ENCODE peak calls at places on chromosome 21, in four cellular contexts. B, T, H and O are unnamed samples.

GRCh38 chr21:35511298-35512162 is 462.4 kb upstream of the RUNX1 start:
- DNase-seq in T (no peak), B (no peak), H (no peak), O (no peak)

GRCh38 chr21:42671778-42672593 is 18.6 kb downstream of the PDE9A start:
- DNase-seq in B (no peak), T (no peak), H (no peak), O (no peak)

GRCh38 chr21:37868896-37869295 is 47.4 kb downstream of the KCNJ6 start:
- DNase-seq in B (no peak), T (no peak), H (no peak), O (no peak)

GRCh38 chr21:38955495-38955894 is 149.8 kb downstream of the ETS2 start:
- DNase-seq in B (no peak), T (peak; percentile 59), H (no peak), O (no peak)

GRCh38 chr21:17613242-17613676 is 558 bp upstream of the BTG3 start:
- DNase-seq in T (peak; percentile 41), H (no peak), B (peak; percentile 22), O (no peak)

GRCh38 chr21:38352536-38353219 is 95.9 kb downstream of the KCNJ15 start:
- DNase-seq in H (peak; percentile 68), T (peak; percentile 59), B (no peak), O (peak; percentile 45)

GRCh38 chr21:37783016-37783415 is 133.2 kb downstream of the KCNJ6 start:
- DNase-seq in H (no peak), B (no peak), T (no peak), O (no peak)

GRCh38 chr21:18832081-18832670 is 428.6 kb upstream of the TMPRSS15 start:
- DNase-seq in H (no peak), B (no peak), T (no peak), O (no peak)

GRCh38 chr21:29164330-29164942 is 34.0 kb downstream of the MAP3K7CL start:
- DNase-seq in B (no peak), H (peak; percentile 44), T (no peak), O (no peak)

GRCh38 chr21:42991992-42992740 is 17.8 kb downstream of the PKNOX1 start:
- DNase-seq in H (no peak), T (peak; percentile 37), B (no peak), O (no peak)

GRCh38 chr21:34820051-34820450 is 151.3 kb downstream of the CLIC6 start:
- DNase-seq in B (no peak), T (peak; percentile 17), H (no peak), O (no peak)

GRCh38 chr21:15742694-15743093 is 12.9 kb downstream of the USP25 start:
- DNase-seq in H (no peak), T (no peak), B (no peak), O (no peak)

GRCh38 chr21:27219068-27219467 is 252.2 kb upstream of the ADAMTS5 start:
- DNase-seq in B (no peak), T (no peak), H (no peak), O (no peak)

GRCh38 chr21:39633770-39634181 is 21.0 kb downstream of the B3GALT5 start:
- DNase-seq in T (no peak), B (no peak), H (no peak), O (no peak)

GRCh38 chr21:38323721-38324591 is 67.2 kb downstream of the KCNJ15 start:
- DNase-seq in B (no peak), H (peak; percentile 6), T (no peak), O (no peak)

GRCh38 chr21:42301371-42302291 is 13.6 kb downstream of the TFF3 start:
- DNase-seq in T (no peak), B (no peak), H (no peak), O (no peak)

GRCh38 chr21:17454315-17455027 is 58.4 kb upstream of the CXADR start:
- DNase-seq in H (peak; percentile 85), B (no peak), T (peak; percentile 21), O (no peak)

GRCh38 chr21:17726047-17726446 is 93.1 kb downstream of the C21orf91 start:
- DNase-seq in B (no peak), H (peak; percentile 5), T (no peak), O (no peak)

GRCh38 chr21:28554660-28555475 is 437.8 kb downstream of the LTN1 start:
- DNase-seq in T (no peak), H (peak; percentile 3), B (no peak), O (no peak)

GRCh38 chr21:39924577-39925308 is 57.5 kb downstream of the PCP4 start:
- DNase-seq in H (no peak), B (no peak), T (no peak), O (no peak)

GRCh38 chr21:24308183-24308582 is 1299.1 kb downstream of the MRPL39 start:
- DNase-seq in T (no peak), H (no peak), B (no peak), O (no peak)

GRCh38 chr21:41321908-41322495 is 5.4 kb downstream of the FAM3B start:
- DNase-seq in H (no peak), T (no peak), B (no peak), O (no peak)

GRCh38 chr21:41659791-41660560 is 106.9 kb downstream of the RIPK4 start:
- DNase-seq in H (no peak), B (no peak), T (no peak), O (no peak)

GRCh38 chr21:41366522-41367151 is 4.8 kb downstream of the MX2 start:
- DNase-seq in B (peak; percentile 37), H (no peak), T (peak; percentile 57), O (no peak)

GRCh38 chr21:34582506-34583150 is 32.3 kb downstream of the RCAN1 start:
- DNase-seq in T (peak; percentile 29), H (peak; percentile 55), B (no peak), O (no peak)

GRCh38 chr21:44380876-44381275 is 27.5 kb downstream of the TRPM2 start:
- DNase-seq in H (no peak), T (no peak), B (no peak), O (no peak)

GRCh38 chr21:44379991-44380865 is 26.8 kb downstream of the TRPM2 start:
- DNase-seq in T (no peak), H (peak; percentile 48), B (no peak), O (no peak)

GRCh38 chr21:44383216-44383615 is 29.8 kb downstream of the TRPM2 start:
- DNase-seq in H (no peak), T (no peak), B (no peak), O (no peak)

GRCh38 chr21:44381874-44382273 is 28.5 kb downstream of the TRPM2 start:
- DNase-seq in T (no peak), H (no peak), B (no peak), O (no peak)

DNA sequence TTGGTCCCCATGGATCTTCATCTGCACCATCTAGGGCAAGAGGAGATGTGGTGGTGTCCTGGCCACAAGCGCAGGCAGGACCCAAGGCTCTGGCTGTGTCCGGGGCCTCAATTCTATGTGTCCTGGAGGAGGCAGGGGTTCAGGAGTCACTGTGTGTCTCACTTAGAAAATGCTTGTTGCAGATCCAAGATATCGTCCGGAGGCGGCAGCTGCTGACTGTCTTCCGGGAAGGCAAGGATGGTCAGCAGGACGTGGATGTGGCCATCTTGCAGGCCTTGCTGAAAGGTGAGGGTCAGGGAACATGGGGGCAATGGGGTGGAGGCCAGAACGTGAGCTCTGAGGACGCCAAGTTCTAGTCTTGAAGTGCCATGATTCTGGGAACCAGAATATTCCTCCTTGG is 29.1 kb downstream of the TRPM2 start:
- DNase-seq in B (no peak), H (no peak), T (no peak), O (no peak)
- TF ChIP-seq CTCF in B (no peak), H (no peak), T (no peak), O (no peak)

GRCh38 chr21:36512971-36513370 is 33.0 kb upstream of the CLDN14 start:
- DNase-seq in B (no peak), T (no peak), H (no peak), O (no peak)

GRCh38 chr21:36509966-36510742 is 30.2 kb upstream of the CLDN14 start:
- DNase-seq in B (no peak), H (no peak), T (peak; percentile 34), O (no peak)

GRCh38 chr21:36510911-36511310 is 31.0 kb upstream of the CLDN14 start:
- DNase-seq in B (no peak), H (no peak), T (no peak), O (no peak)

GRCh38 chr21:36513430-36513829 is 33.5 kb upstream of the CLDN14 start:
- DNase-seq in B (no peak), H (no peak), T (no peak), O (no peak)

DNA sequence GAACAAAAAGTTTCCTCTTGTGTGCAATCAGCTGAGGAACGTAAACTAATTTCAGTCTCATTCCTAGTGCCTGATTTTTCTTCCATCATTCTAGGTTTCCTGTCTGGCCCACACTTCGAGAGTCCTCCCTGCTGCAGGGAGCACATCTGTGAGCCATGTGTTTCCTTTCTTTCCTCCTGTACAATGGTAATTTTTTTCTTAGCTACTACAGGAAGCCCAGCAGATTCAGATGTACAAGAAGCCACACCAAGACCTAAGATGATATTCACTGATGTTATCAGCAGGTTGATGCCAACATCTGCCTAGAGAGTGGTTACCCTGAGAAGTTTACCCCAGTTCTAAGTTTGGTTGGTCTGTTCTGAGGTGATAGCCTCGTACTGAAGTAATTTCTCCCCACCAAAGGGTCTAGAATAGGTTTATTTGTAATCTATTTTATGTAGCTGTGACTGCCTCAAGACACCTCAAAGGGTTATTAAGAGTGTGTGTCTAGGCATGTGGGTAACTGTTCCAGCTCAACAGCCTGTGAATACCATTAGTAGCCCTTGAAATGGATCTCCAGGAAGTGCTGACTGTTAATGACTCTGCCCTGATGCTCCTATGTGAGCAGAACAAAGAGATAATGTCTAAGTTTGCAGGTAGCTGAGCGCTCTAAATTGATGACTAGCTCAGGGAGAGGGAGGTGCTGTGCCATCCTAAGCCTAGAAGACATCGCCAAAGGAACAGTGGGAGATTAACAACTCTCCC is 31.7 kb upstream of the CLDN14 start:
- DNase-seq in B (no peak), T (no peak), H (no peak), O (no peak)
- H3K27me3 ChIP-seq in B (no peaks in the 10 kb centered on the region), T (no peaks in the 10 kb centered on the region), H (no peaks in the 10 kb centered on the region), O (no peaks in the 10 kb centered on the region)

GRCh38 chr21:45284456-45284741 is 3.3 kb downstream of the POFUT2 start:
- DNase-seq in T (no peak), B (peak; percentile 0), H (no peak), O (no peak)
- H3K27ac ChIP-seq in T (no peak overlapping the region), B (no peak overlapping the region), H (no peak overlapping the region), O (no peak overlapping the region)

DNA sequence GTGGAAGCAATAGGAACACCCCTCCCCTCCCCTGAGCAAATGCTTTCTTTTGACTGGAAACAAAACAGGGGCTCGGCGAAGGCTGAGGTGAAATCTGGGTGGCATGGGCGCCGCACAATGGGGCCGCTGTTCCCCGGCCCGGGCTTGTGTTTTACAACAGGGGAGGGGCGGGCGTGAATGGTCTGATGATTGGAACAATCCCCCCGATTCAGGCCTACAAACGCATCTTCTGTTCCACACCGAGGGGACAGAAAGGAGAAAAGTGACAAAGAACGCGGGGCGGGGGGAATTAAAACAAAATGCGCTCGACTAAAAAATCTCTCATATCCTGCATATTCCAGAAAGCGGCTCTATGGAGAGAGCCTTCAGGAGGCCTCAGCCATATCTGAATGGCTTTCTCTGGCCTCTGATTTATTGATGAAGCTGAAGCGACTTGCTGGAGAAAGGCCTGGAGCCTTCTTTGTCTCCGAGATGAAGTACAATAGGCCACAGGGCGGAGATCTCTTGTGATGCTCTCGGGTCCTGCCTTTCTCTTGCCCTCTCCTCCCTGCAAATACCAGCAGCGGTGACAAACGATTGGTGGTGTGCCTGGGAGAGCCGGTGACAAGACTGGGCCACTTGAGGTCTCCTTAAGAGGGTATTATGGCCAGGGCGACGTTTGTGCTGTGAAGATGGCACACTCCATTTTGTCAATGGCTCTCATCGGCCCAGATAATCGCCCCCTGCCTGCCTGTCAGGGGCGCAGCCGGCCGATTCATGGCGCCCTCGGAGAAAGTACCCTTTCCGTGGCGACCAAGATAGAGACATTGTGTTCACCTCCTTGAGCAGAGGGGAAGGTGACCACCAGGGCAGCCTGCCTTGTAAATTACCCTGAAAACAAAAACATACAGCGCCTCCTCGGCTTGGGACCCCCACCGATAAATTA is 47.1 kb upstream of the OLIG2 start:
- DNase-seq in H (peak; percentile 54), T (no peak), B (no peak), O (no peak)
- TF ChIP-seq CTCF in H (peak; percentile 15), T (no peak), B (no peak), O (no peak)

GRCh38 chr21:45618287-45618686 is 25.2 kb upstream of the PCBP3 start:
- DNase-seq in B (no peak), H (peak; percentile 23), T (no peak), O (no peak)
- H3K27me3 ChIP-seq in B (no peaks in the 10 kb centered on the region), H (no peaks in the 10 kb centered on the region), T (no peaks in the 10 kb centered on the region), O (no peaks in the 10 kb centered on the region)